ENCODE peak calls at places on chromosomes 7 and 10, in ten cellular contexts. N, Y, I, X, G, Z, O, H, M and T are unnamed samples.

GRCh38 chr10:43407148-43407575 is 1.8 kb downstream of the HNRNPF start:
- DNase-seq in N (peak; percentile 89), Y (peak; percentile 38), I (peak; percentile 71), X (no peak), G (no peak), Z (no peak), O (peak; percentile 66), H (peak; percentile 37), M (peak; percentile 66), T (peak; percentile 68)

GRCh38 chr7:134473861-134474291 is 15.0 kb upstream of the AKR1B1 start:
- DNase-seq in N (peak; percentile 38), Y (peak; percentile 41), I (no peak), X (no peak), G (no peak), Z (peak; percentile 4), O (peak; percentile 27), H (no peak), M (no peak), T (no peak)

GRCh38 chr10:69360485-69361302 is 56.0 kb downstream of the TACR2 start:
- DNase-seq in N (no peak), Y (peak; percentile 89), I (peak; percentile 77), X (peak; percentile 73), G (no peak), Z (peak; percentile 93), O (no peak), H (peak; percentile 92), M (no peak), T (no peak)

GRCh38 chr7:73742338-73742752 is 3.7 kb upstream of the ABHD11 start:
- DNase-seq in N (peak; percentile 86), Y (no peak), I (no peak), X (no peak), G (peak; percentile 80), Z (no peak), O (no peak), H (no peak), M (peak; percentile 91), T (no peak)

GRCh38 chr7:47738563-47739166 is 156.8 kb upstream of the TNS3 start:
- DNase-seq in N (no peak), Y (no peak), I (no peak), X (no peak), G (no peak), Z (no peak), O (no peak), H (no peak), M (no peak), T (no peak)

GRCh38 chr10:129705676-129706075 is 238.6 kb downstream of the MGMT start:
- DNase-seq in N (no peak), Y (no peak), I (no peak), X (no peak), G (no peak), Z (no peak), O (no peak), H (no peak), M (peak; percentile 35), T (no peak)

GRCh38 chr10:69684020-69684980 is 54.3 kb downstream of the FAM241B start:
- DNase-seq in N (peak; percentile 85), Y (peak; percentile 66), I (peak; percentile 37), X (peak; percentile 30), G (peak; percentile 44), Z (peak; percentile 70), O (no peak), H (peak; percentile 23), M (no peak), T (peak; percentile 30)

GRCh38 chr7:45217358-45217757 is 59.8 kb downstream of the RAMP3 start:
- DNase-seq in N (no peak), Y (no peak), I (no peak), X (no peak), G (peak; percentile 72), Z (peak; percentile 34), O (no peak), H (no peak), M (peak; percentile 81), T (no peak)

GRCh38 chr7:97272237-97272975 is 154.9 kb downstream of the SDHAF3 start:
- DNase-seq in N (no peak), Y (no peak), I (no peak), X (no peak), G (no peak), Z (no peak), O (no peak), H (no peak), M (no peak), T (no peak)

GRCh38 chr7:18855796-18856195 is 261.6 kb downstream of the TWIST1 start:
- DNase-seq in N (no peak), Y (no peak), I (no peak), X (no peak), G (no peak), Z (no peak), O (no peak), H (peak; percentile 84), M (no peak), T (no peak)

GRCh38 chr10:80261316-80262030 is 28.0 kb downstream of the MAT1A start:
- DNase-seq in N (no peak), Y (no peak), I (no peak), X (no peak), G (no peak), Z (no peak), O (no peak), H (no peak), M (peak; percentile 37), T (no peak)
- TF ChIP-seq CTCF in N (no peak), Y (no peak), I (no peak), X (no peak), G (no peak), Z (no peak), O (no peak), H (no peak), M (peak; percentile 48), T (no peak)

GRCh38 chr7:141071855-141072547 is 1.9 kb upstream of the TMEM178B start:
- DNase-seq in N (no peak), Y (no peak), I (no peak), X (no peak), G (peak; percentile 54), Z (no peak), O (peak; percentile 29), H (no peak), M (peak; percentile 68), T (no peak)

GRCh38 chr7:141073173-141073640 is 657 bp upstream of the TMEM178B start:
- DNase-seq in N (peak; percentile 74), Y (peak; percentile 41), I (no peak), X (no peak), G (no peak), Z (no peak), O (peak; percentile 75), H (peak; percentile 54), M (peak; percentile 89), T (peak; percentile 78)

GRCh38 chr7:141072548-141073172 is 1.2 kb upstream of the TMEM178B start:
- DNase-seq in N (peak; percentile 80), Y (peak; percentile 57), I (peak; percentile 25), X (no peak), G (peak; percentile 57), Z (peak; percentile 38), O (peak; percentile 76), H (peak; percentile 74), M (peak; percentile 79), T (peak; percentile 35)

GRCh38 chr7:141073641-141074161 is at the start of gene TMEM178B:
- DNase-seq in N (peak; percentile 78), Y (no peak), I (no peak), X (no peak), G (peak; percentile 69), Z (no peak), O (peak; percentile 59), H (no peak), M (peak; percentile 83), T (peak; percentile 26)

DNA sequence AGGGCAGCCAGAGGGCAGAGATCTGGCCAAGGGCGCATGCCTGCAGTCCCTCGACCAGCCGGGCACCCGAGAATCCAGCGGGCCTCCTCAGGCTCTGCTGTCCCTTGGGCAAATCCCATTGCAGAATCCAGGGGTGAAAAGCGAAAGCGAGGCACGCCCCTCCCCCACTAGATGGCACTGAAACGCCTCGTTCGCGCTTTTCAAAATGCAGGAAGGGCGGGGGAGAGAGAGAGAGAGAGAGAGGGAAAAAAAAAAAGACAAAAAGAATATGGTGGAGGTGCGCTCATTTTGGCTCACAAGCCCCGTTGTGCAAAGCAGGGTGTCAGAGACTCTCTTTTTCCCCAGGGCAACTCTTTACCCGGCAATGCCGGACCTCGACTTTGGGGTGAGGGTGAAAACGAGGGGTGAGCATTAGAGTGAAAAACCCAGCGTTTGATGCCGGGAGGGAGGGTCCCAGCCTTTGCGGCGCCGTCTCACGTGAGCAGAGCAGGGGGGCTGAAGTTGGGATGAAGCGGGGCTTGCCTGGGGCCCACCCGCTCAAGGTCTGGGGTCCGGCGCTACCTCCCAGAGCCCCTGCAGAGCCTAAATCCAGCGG is 2.5 kb upstream of the TMEM178B start:
- DNase-seq in N (peak; percentile 77), Y (no peak), I (no peak), X (no peak), G (peak; percentile 86), Z (peak; percentile 34), O (peak; percentile 84), H (peak; percentile 15), M (peak; percentile 87), T (peak; percentile 43)
- TF ChIP-seq CTCF in N (peak; percentile 23), Y (no peak), I (no peak), X (no peak), G (peak; percentile 62), Z (peak; percentile 59), O (peak; percentile 19), H (peak; percentile 28), M (peak; percentile 57), T (no peak)

GRCh38 chr7:3549598-3549997 is 248.5 kb downstream of the SDK1 start:
- DNase-seq in N (no peak), Y (no peak), I (no peak), X (no peak), G (no peak), Z (no peak), O (no peak), H (no peak), M (no peak), T (no peak)

GRCh38 chr7:3548815-3549214 is 247.8 kb downstream of the SDK1 start:
- DNase-seq in N (no peak), Y (no peak), I (no peak), X (no peak), G (no peak), Z (no peak), O (no peak), H (no peak), M (no peak), T (no peak)

GRCh38 chr7:3544202-3544601 is 243.2 kb downstream of the SDK1 start:
- DNase-seq in N (no peak), Y (no peak), I (no peak), X (no peak), G (peak; percentile 64), Z (no peak), O (peak; percentile 38), H (no peak), M (peak; percentile 83), T (peak; percentile 21)
- TF ChIP-seq CTCF in N (no peak), Y (no peak), I (no peak), X (no peak), G (peak; percentile 83), Z (no peak), O (peak; percentile 10), H (no peak), M (peak; percentile 88), T (no peak)

GRCh38 chr10:65360497-65360896 is 1565.3 kb upstream of the LRRTM3 start:
- DNase-seq in N (no peak), Y (no peak), I (no peak), X (no peak), G (no peak), Z (no peak), O (no peak), H (no peak), M (no peak), T (no peak)

GRCh38 chr10:65355141-65355680 is 1570.6 kb upstream of the LRRTM3 start:
- DNase-seq in N (no peak), Y (no peak), I (no peak), X (no peak), G (no peak), Z (no peak), O (no peak), H (no peak), M (no peak), T (no peak)

GRCh38 chr10:65358565-65358964 is 1567.3 kb upstream of the LRRTM3 start:
- DNase-seq in N (no peak), Y (peak; percentile 36), I (no peak), X (no peak), G (peak; percentile 46), Z (peak; percentile 8), O (peak; percentile 40), H (peak; percentile 10), M (peak; percentile 69), T (peak; percentile 39)
- TF ChIP-seq CTCF in N (no peak), Y (peak; percentile 57), I (no peak), X (no peak), G (peak; percentile 59), Z (no peak), O (peak; percentile 37), H (peak; percentile 55), M (peak; percentile 77), T (no peak)